ENCODE peak calls at places on chromosomes 6 and 20, in nine cellular contexts. R, S, V, K, Z, Y, N, J and D are unnamed samples.

GRCh38 chr6:125802943-125803377 is 12.2 kb downstream of the NCOA7 start:
- DNase-seq in R (no peak), S (no peak), V (no peak), K (no peak), Z (peak; percentile 74), Y (no peak), N (peak; percentile 17), J (no peak), D (peak; percentile 37)

GRCh38 chr6:14977747-14978382 is 268.0 kb upstream of the JARID2 start:
- DNase-seq in R (no peak), S (no peak), V (no peak), K (no peak), Z (no peak), Y (no peak), N (no peak), J (no peak), D (no peak)

GRCh38 chr20:32465092-32465900 is 107.2 kb downstream of the ASXL1 start:
- DNase-seq in R (peak; percentile 91), S (no peak), V (no peak), K (no peak), Z (peak; percentile 81), Y (peak; percentile 40), N (no peak), J (no peak), D (peak; percentile 92)

GRCh38 chr6:75210885-75211739 is 5.3 kb upstream of the COL12A1 start:
- DNase-seq in R (peak; percentile 60), S (no peak), V (peak; percentile 50), K (no peak), Z (peak; percentile 37), Y (peak; percentile 88), N (peak; percentile 74), J (peak; percentile 44), D (peak; percentile 79)

GRCh38 chr20:38680492-38681118 is 43.7 kb upstream of the SLC32A1 start:
- DNase-seq in R (no peak), S (peak; percentile 74), V (peak; percentile 73), K (no peak), Z (peak; percentile 16), Y (peak; percentile 51), N (peak; percentile 60), J (no peak), D (peak; percentile 28)

GRCh38 chr6:79330723-79331122 is 96.2 kb upstream of the HMGN3 start:
- DNase-seq in R (no peak), S (no peak), V (no peak), K (no peak), Z (peak; percentile 10), Y (peak; percentile 11), N (no peak), J (no peak), D (no peak)

GRCh38 chr6:56091159-56091869 is 156.1 kb downstream of the COL21A1 start:
- DNase-seq in R (no peak), S (no peak), V (no peak), K (peak; percentile 15), Z (peak; percentile 95), Y (peak; percentile 83), N (peak; percentile 88), J (no peak), D (peak; percentile 85)

GRCh38 chr6:84249724-84250123 is 22.3 kb upstream of the CEP162 start:
- DNase-seq in R (no peak), S (no peak), V (no peak), K (no peak), Z (no peak), Y (peak; percentile 15), N (no peak), J (peak; percentile 30), D (no peak)

GRCh38 chr6:10411915-10412164 is 3.0 kb downstream of the TFAP2A start:
- DNase-seq in R (peak; percentile 32), S (no peak), V (no peak), K (no peak), Z (no peak), Y (no peak), N (no peak), J (no peak), D (no peak)

GRCh38 chr6:27188885-27189418 is 58.5 kb upstream of the PRSS16 start:
- DNase-seq in R (peak; percentile 76), S (peak; percentile 58), V (peak; percentile 68), K (no peak), Z (peak; percentile 57), Y (peak; percentile 88), N (peak; percentile 91), J (peak; percentile 60), D (peak; percentile 83)

GRCh38 chr6:20655317-20655716 is 121.1 kb downstream of the CDKAL1 start:
- DNase-seq in R (no peak), S (no peak), V (no peak), K (no peak), Z (no peak), Y (peak; percentile 8), N (peak; percentile 50), J (no peak), D (peak; percentile 53)

DNA sequence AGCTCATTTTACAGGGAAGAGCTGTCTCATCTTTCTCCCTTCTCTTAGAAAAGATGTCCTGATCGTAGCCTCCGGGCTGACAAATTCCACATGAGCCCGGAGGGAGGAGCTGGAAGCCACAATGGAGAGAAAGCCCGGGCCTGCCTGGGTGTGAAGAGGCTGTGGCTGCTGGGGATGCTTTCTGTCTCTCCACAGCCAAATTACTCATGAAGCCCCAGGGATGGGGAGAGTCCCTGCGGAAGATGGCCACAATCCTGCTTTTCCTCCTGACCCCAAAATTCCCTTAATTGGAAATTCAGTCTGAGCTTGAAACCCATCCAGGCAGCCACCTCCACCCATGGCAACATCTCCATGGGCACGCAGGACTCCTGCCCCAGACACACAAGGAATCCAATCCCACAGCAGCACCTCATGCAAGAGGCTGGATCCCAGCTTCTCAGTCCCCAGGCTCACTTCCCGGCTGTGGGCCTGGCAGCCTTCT is 32.4 kb downstream of the JPH2 start:
- DNase-seq in R (no peak), S (no peak), V (no peak), K (no peak), Z (peak; percentile 53), Y (peak; percentile 85), N (no peak), J (no peak), D (no peak)
- H3K4me1 ChIP-seq in R (no peaks in the 10 kb centered on the region), S (no peaks in the 10 kb centered on the region), V (no peaks in the 10 kb centered on the region), K (peaks cover 42% of the 10 kb centered on the region), Z (peaks cover 8% of the 10 kb centered on the region), Y (peaks cover 19% of the 10 kb centered on the region), N (peaks cover 19% of the 10 kb centered on the region), J (no peaks in the 10 kb centered on the region), D (peaks cover 2% of the 10 kb centered on the region)

DNA sequence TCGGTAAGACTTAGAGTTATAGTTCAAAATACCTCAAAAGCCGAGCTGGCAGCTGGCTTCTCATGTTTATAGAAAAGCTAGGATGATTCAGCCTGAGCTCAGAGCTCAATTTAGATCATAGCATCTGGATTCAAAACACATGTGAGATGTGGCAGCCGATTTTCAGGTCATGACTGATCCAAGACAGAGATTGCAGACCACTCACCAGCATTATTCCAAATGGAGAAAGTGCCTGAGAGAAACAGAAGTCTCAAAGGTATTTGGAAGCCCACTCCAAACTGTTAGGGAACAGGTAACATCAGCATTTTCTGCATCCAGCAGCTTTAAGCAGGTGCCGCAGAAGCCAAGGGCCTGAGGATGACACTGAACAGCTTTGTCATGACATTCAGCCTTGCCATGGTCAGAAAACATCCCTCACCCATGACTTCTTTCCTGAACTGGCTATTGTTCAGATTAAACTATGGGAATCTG is 102.2 kb downstream of the BACH2 start:
- DNase-seq in R (no peak), S (no peak), V (no peak), K (no peak), Z (peak; percentile 93), Y (peak; percentile 93), N (peak; percentile 59), J (peak; percentile 48), D (peak; percentile 95)
- H3K9ac ChIP-seq in R (no peak overlapping the region), S (no peak overlapping the region), V (no peak overlapping the region), K (no peak overlapping the region), Z (peak overlapping the region; percentile 65), Y (no peak overlapping the region), N (no peak overlapping the region), J (no peak overlapping the region), D (no peak overlapping the region)

GRCh38 chr20:10668677-10669368 is 5.0 kb downstream of the JAG1 start:
- DNase-seq in R (no peak), S (no peak), V (no peak), K (no peak), Z (no peak), Y (no peak), N (no peak), J (no peak), D (no peak)
- H3K4me1 ChIP-seq in R (peaks cover 15% of the 10 kb centered on the region), S (peaks cover 27% of the 10 kb centered on the region), V (no peaks in the 10 kb centered on the region), K (peaks cover 64% of the 10 kb centered on the region), Z (peaks cover 55% of the 10 kb centered on the region), Y (peaks cover 9% of the 10 kb centered on the region), N (peaks cover 25% of the 10 kb centered on the region), J (peaks cover 19% of the 10 kb centered on the region), D (peaks cover 12% of the 10 kb centered on the region)

GRCh38 chr6:37432916-37433656 is at the start of gene CMTR1:
- DNase-seq in R (peak; percentile 95), S (peak; percentile 92), V (peak; percentile 97), K (no peak), Z (peak; percentile 76), Y (peak; percentile 95), N (peak; percentile 93), J (peak; percentile 99), D (peak; percentile 86)

GRCh38 chr6:37433657-37434271 is 743 bp downstream of the CMTR1 start:
- DNase-seq in R (no peak), S (no peak), V (peak; percentile 63), K (no peak), Z (no peak), Y (peak; percentile 58), N (no peak), J (no peak), D (peak; percentile 12)

GRCh38 chr6:37432590-37432915 is 468 bp upstream of the CMTR1 start:
- DNase-seq in R (no peak), S (no peak), V (no peak), K (no peak), Z (no peak), Y (no peak), N (no peak), J (no peak), D (no peak)

GRCh38 chr6:37435816-37436215 is 2.8 kb downstream of the CMTR1 start:
- DNase-seq in R (no peak), S (no peak), V (no peak), K (no peak), Z (no peak), Y (peak; percentile 24), N (no peak), J (no peak), D (no peak)

GRCh38 chr6:37435373-37435772 is 2.4 kb downstream of the CMTR1 start:
- DNase-seq in R (no peak), S (no peak), V (no peak), K (no peak), Z (no peak), Y (no peak), N (no peak), J (no peak), D (no peak)
- H3K9ac ChIP-seq in R (no peak overlapping the region), S (no peak overlapping the region), V (no peak overlapping the region), K (no peak overlapping the region), Z (no peak overlapping the region), Y (no peak overlapping the region), N (no peak overlapping the region), J (no peak overlapping the region), D (no peak overlapping the region)

DNA sequence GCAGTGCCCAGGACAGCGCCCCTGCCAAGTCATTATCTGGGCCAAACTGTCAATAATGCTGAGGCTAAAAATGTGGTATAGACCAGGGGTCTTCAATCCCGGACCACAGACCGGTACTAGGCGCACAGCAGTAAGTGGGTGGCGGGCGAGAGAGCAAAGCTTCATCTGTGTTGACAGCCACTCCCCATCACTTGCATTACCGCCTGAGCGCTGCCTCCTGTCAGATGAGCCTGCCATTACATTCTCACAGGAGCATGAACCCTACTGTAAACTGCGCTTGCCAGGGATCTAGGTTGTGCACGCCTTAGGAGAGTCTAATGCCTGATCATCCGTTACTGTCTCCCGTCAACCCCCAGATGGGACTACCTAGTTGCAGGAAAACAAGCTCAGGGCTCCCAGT is 91.0 kb downstream of the NFATC2 start:
- DNase-seq in R (no peak), S (no peak), V (no peak), K (no peak), Z (no peak), Y (no peak), N (no peak), J (no peak), D (no peak)
- H3K4me1 ChIP-seq in R (peaks cover 4% of the 10 kb centered on the region), S (no peaks in the 10 kb centered on the region), V (no peaks in the 10 kb centered on the region), K (peaks cover 16% of the 10 kb centered on the region), Z (peaks cover 21% of the 10 kb centered on the region), Y (peaks cover 17% of the 10 kb centered on the region), N (peaks cover 27% of the 10 kb centered on the region), J (peaks cover 25% of the 10 kb centered on the region), D (peaks cover 11% of the 10 kb centered on the region)